ENCODE peak calls at places on chromosomes 11 and 22, in seven cellular contexts. R is PC-9, A is ovary, S is neural progenitor cell, L is body of pancreas, I is lower lobe of right lung, U is right atrium auricular region. N is an unnamed sample.

GRCh38 chr22:50360578-50360977 is 17.5 kb downstream of the PPP6R2 start:
- DNase-seq in I (no peak), A (no peak), S (no peak), L (no peak), R (no peak), U (no peak), N (no peak)

GRCh38 chr11:62221498-62221897 is 13.0 kb downstream of the SCGB2A1 start:
- DNase-seq in S (no peak), U (no peak), L (no peak), R (no peak), I (no peak), A (no peak), N (no peak)

GRCh38 chr11:80054582-80055165 is 613.8 kb upstream of the TENM4 start:
- DNase-seq in R (no peak), U (no peak), I (no peak), L (no peak), S (no peak), A (no peak), N (no peak)

GRCh38 chr22:45268167-45268957 is 16.4 kb upstream of the UPK3A start:
- DNase-seq in R (no peak), I (no peak), A (peak; percentile 51), S (peak; percentile 94), L (peak; percentile 38), U (no peak), N (no peak)

GRCh38 chr22:20997536-20998257 is 4.2 kb downstream of the THAP7 start:
- DNase-seq in I (no peak), S (no peak), U (no peak), R (no peak), A (no peak), L (no peak), N (no peak)

GRCh38 chr11:113296016-113296415 is 18.4 kb upstream of the TTC12 start:
- DNase-seq in L (no peak), I (no peak), S (no peak), R (no peak), A (no peak), U (no peak), N (no peak)

GRCh38 chr22:43628253-43628649 is 183.9 kb downstream of the EFCAB6 start:
- DNase-seq in L (no peak), A (peak; percentile 72), U (no peak), I (no peak), R (no peak), S (no peak), N (no peak)

GRCh38 chr11:8384199-8384821 is 120.6 kb upstream of the LMO1 start:
- DNase-seq in A (peak; percentile 55), L (peak; percentile 67), I (peak; percentile 67), U (no peak), S (peak; percentile 64), R (no peak), N (no peak)

GRCh38 chr11:69201764-69202370 is 46.1 kb downstream of the SMIM38 start:
- DNase-seq in R (no peak), L (no peak), A (no peak), I (no peak), S (no peak), U (no peak), N (no peak)

GRCh38 chr11:47189100-47189834 is 3.0 kb upstream of the PACSIN3 start:
- DNase-seq in A (no peak), S (no peak), R (peak; percentile 100), I (no peak), L (no peak), U (no peak), N (no peak)

DNA sequence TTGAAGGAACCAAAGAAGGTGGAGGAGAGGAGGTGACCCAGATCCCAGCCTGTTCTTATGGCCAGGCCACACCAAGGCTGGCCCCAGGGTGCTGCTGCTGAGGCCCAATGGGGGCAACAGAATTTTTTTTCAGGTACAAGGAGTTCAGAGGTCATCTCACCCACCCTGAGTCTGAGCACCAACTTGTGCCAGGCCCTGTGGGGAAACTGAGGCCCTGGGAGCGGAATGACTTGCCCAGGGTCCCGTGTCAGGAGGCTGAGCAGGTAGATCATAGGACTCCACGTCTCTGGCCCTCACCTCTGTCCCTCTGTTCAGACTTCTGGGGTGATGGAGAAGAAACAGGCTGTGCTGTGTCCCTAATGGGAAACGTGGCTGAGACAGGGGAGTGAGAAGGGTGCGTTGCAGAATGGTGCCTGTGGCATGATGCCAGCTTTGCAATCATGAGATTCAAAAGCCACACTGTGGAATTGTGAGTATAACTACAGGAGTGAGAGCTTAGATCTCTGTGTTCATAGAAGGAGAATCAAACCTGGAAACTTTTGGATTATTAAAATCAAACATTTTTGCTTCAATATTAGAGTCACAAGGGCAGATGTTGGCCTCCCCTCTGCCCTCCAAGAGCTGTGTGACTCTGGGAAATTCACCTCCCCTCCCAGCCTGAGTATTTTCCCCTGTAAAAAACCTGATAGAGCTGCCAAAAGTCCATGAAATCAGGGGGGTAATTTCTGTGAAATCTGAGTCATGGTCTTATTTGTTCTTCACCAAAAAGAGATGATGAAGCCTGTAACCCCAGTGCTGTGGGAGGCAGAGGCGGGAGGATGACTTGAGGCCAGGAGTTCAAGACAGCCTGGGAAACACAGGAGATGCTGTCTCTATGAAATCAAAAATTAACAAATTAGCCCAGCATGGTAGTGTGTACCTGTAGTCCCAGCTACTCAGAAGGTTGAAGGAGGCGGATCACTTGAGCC is 874 bp downstream of the APOL1 start:
- DNase-seq in A (peak; percentile 61), R (no peak), L (peak; percentile 27), U (no peak), I (no peak), S (no peak), N (no peak)
- H3K27ac ChIP-seq in A (peak overlapping the region; percentile 75), R (no peak overlapping the region), L (no peak overlapping the region), U (peak overlapping the region; percentile 82), I (peak overlapping the region; percentile 80), S (no peak overlapping the region), N (peak overlapping the region; percentile 90)

GRCh38 chr11:128555606-128556005 is 31.8 kb downstream of the ETS1 start:
- DNase-seq in S (peak; percentile 29), L (peak; percentile 48), A (no peak), U (no peak), I (no peak), R (no peak), N (no peak)

GRCh38 chr11:128551641-128552335 is 35.6 kb downstream of the ETS1 start:
- DNase-seq in L (no peak), A (no peak), U (no peak), S (no peak), I (no peak), R (no peak), N (no peak)

GRCh38 chr11:128553662-128554392 is 33.5 kb downstream of the ETS1 start:
- DNase-seq in L (no peak), U (no peak), R (no peak), A (no peak), S (peak; percentile 21), I (no peak), N (no peak)

GRCh38 chr11:128550967-128551522 is 36.3 kb downstream of the ETS1 start:
- DNase-seq in S (no peak), L (no peak), I (no peak), U (no peak), A (no peak), R (no peak), N (no peak)

GRCh38 chr11:128552783-128553661 is 34.3 kb downstream of the ETS1 start:
- DNase-seq in U (no peak), R (no peak), L (no peak), I (no peak), A (no peak), S (peak; percentile 50), N (no peak)
- H3K4me1 ChIP-seq in U (no peaks in the 10 kb centered on the region), R (no peaks in the 10 kb centered on the region), L (peaks cover 13% of the 10 kb centered on the region), I (peaks cover 62% of the 10 kb centered on the region), A (peaks cover 8% of the 10 kb centered on the region), S (peaks cover 7% of the 10 kb centered on the region), N (no peaks in the 10 kb centered on the region)

GRCh38 chr22:48237466-48237865 is 1475.0 kb downstream of the TBC1D22A start:
- DNase-seq in A (no peak), I (no peak), R (no peak), U (peak; percentile 13), S (no peak), L (no peak), N (no peak)
- TF ChIP-seq CTCF in A (no peak), I (no peak), R (no peak), U (no peak), S (no peak), L (no peak), N (no peak)

DNA sequence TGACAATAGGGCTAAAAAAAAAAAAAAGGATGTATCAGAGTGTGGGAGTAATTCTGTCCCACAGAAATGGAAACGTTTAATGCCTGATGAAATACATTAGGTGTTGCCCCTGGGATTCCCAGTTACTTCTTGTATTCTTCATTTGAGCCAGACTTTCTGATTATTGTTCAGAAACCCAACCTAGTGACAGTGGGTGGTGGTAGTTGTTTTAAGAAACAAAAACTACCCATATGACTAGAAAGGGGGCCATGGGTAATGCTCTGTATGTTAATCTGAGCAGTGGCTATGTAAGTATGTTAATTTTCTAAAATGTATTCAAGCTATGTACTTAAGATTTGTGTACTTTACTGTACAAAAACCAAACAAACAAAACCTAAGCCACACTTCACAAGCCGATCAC is 122.9 kb downstream of the DBX1 start:
- DNase-seq in A (no peak), R (no peak), S (no peak), I (no peak), U (no peak), L (no peak), N (no peak)
- H3K27ac ChIP-seq in A (no peak overlapping the region), R (no peak overlapping the region), S (no peak overlapping the region), I (no peak overlapping the region), U (no peak overlapping the region), L (peak overlapping the region; percentile 17), N (no peak overlapping the region)

GRCh38 chr22:37228106-37229011 is 15.7 kb downstream of the RAC2 start:
- DNase-seq in U (no peak), A (no peak), R (peak; percentile 72), S (no peak), L (peak; percentile 22), I (no peak), N (no peak)
- H3K4me1 ChIP-seq in U (no peaks in the 10 kb centered on the region), A (no peaks in the 10 kb centered on the region), R (peaks cover 33% of the 10 kb centered on the region), S (no peaks in the 10 kb centered on the region), L (peaks cover 15% of the 10 kb centered on the region), I (peaks cover 35% of the 10 kb centered on the region), N (no peaks in the 10 kb centered on the region)

GRCh38 chr22:40400173-40400572 is 29.8 kb downstream of the SGSM3 start:
- DNase-seq in S (no peak), U (no peak), R (no peak), I (peak; percentile 84), L (no peak), A (no peak), N (no peak)
- TF ChIP-seq CTCF in S (no peak), U (no peak), R (no peak), I (no peak), L (no peak), A (no peak), N (no peak)

DNA sequence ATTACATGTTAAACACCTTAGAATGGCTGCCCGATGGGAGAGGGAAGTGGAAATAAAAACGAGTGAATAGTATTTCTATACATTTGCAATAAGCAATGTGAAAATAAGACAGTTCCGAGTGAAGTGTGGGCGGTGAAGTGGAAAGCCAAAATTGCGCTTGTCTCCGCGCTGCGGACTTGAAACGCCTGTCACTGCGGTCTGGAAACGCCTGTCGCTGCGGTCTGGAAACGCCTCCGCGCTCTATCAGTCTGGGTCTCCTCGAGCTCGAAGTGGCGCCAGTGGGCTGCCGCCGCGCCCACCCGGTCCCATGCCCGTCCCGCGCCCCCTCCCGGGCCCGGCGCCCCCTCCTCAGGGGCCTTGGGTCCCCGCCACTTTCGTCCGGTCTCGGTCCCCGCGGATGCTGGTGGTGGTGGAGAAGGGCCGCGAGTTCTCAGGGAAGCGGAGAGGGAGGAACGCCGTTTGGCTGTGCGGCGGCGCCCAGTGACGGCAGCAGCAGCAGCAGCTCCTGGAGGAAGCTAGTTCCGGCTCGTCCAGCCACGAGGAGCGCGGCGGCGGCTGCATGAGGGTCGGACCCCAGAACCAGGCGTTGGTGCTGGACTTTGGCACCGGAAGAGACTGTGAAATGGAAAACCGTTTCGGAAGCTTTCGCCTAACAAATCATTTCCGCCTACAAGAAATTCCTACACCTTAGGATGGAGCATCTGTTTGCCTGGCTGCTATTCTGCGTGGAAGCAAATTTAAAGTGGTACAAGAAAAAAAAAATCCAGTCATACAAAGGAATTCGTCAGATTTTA is 1.8 kb downstream of the NCR3LG1 start:
- DNase-seq in U (peak; percentile 77), S (peak; percentile 84), I (peak; percentile 83), A (peak; percentile 70), R (peak; percentile 51), L (peak; percentile 75), N (peak; percentile 87)
- H3K27ac ChIP-seq in U (peak overlapping the region; percentile 87), S (no peak overlapping the region), I (peak overlapping the region; percentile 84), A (peak overlapping the region; percentile 90), R (no peak overlapping the region), L (no peak overlapping the region), N (peak overlapping the region; percentile 78)

N was measured in colonic mucosa.